ENCODE peak calls at places on chromosomes 4 and X, in ten cellular contexts. B, A, H, S, M, V, L, N, J and I are unnamed samples.

GRCh38 chr4:184854673-184855072 is 28.9 kb upstream of the ACSL1 start:
- DNase-seq in B (no peak), V (no peak), S (peak; percentile 10), J (no peak), M (no peak), N (no peak), H (peak; percentile 66), L (no peak), A (no peak), I (no peak)

GRCh38 chr4:126784966-126785580 is 847.7 kb upstream of the INTU start:
- DNase-seq in S (no peak), J (no peak), V (no peak), L (no peak), H (no peak), A (no peak), N (no peak), B (no peak), M (no peak), I (no peak)

GRCh38 chrX:123665197-123665596 is 67.7 kb downstream of the THOC2 start:
- DNase-seq in V (no peak), B (no peak), N (no peak), S (no peak), H (no peak), J (peak; percentile 45), M (peak; percentile 9), L (no peak), A (no peak), I (peak; percentile 48)

GRCh38 chr4:109953556-109953955 is 40.9 kb downstream of the EGF start:
- DNase-seq in L (no peak), V (no peak), M (no peak), N (no peak), H (no peak), A (no peak), S (no peak), J (no peak), B (no peak), I (no peak)

GRCh38 chr4:86302242-86302641 is 57.6 kb downstream of the MAPK10 start:
- DNase-seq in N (no peak), B (no peak), J (peak; percentile 27), M (peak; percentile 55), V (no peak), L (peak; percentile 76), A (no peak), H (no peak), S (peak; percentile 85), I (no peak)

GRCh38 chr4:183987529-183987946 is 82.4 kb downstream of the STOX2 start:
- DNase-seq in A (peak; percentile 4), L (peak; percentile 39), S (peak; percentile 82), B (peak; percentile 83), H (no peak), M (peak; percentile 97), V (peak; percentile 16), N (peak; percentile 23), J (peak; percentile 77), I (peak; percentile 68)

GRCh38 chr4:75513529-75514130 is 573 bp downstream of the RCHY1 start:
- DNase-seq in J (peak; percentile 9), L (no peak), A (no peak), H (no peak), V (no peak), M (peak; percentile 40), B (no peak), S (peak; percentile 7), N (no peak), I (no peak)

GRCh38 chr4:8842614-8843013 is 29.0 kb downstream of the HMX1 start:
- DNase-seq in H (no peak), S (no peak), M (no peak), A (no peak), N (no peak), V (no peak), L (no peak), B (no peak), J (no peak), I (no peak)

GRCh38 chrX:7985568-7985967 is 58.4 kb upstream of the PNPLA4 start:
- DNase-seq in H (no peak), B (no peak), L (no peak), A (no peak), N (no peak), M (no peak), S (no peak), J (peak; percentile 51), V (no peak), I (no peak)

DNA sequence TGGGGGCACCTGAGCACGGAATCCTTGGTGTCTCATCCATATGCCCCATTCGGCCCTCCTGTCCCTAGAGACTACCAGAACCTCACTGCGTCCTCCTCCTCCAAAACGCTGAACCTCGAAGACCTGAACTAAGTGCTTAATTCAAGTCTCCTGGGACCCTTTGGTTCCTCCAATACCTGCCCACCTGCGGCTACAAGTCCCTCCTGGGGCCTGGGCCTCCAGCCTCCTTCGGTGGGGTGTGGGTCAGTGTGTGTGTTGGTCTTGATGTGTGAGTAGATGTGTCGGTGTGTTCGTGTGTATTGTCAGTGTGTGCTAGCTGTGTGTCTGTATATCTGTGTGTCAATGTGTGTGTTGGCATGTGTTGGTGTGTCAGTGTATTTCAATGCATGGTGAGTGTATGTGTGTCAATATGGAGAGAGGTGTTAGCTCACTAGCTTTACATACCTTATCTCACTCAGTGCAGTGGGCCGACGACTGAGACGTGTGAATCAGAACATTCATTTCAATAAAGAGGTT is 2.6 kb upstream of the SEPTIN6 start:
- DNase-seq in V (no peak), A (no peak), M (no peak), J (no peak), L (no peak), B (no peak), N (no peak), H (no peak), S (no peak), I (no peak)
- H3K4me3 ChIP-seq in V (no peak overlapping the region), A (no peak overlapping the region), M (no peak overlapping the region), J (no peak overlapping the region), L (peak overlapping the region; percentile 72), B (no peak overlapping the region), N (no peak overlapping the region), H (no peak overlapping the region), S (no peak overlapping the region), I (no peak overlapping the region)

GRCh38 chrX:40646489-40647306 is 663 bp downstream of the CXorf38 start:
- DNase-seq in M (peak; percentile 31), H (peak; percentile 38), B (peak; percentile 70), L (peak; percentile 11), A (no peak), S (peak; percentile 17), J (peak; percentile 43), N (no peak), V (no peak), I (no peak)
- H3K4me3 ChIP-seq in M (peak overlapping the region; percentile 90), H (peak overlapping the region; percentile 74), B (peak overlapping the region; percentile 63), L (peak overlapping the region; percentile 71), A (peak overlapping the region; percentile 66), S (peak overlapping the region; percentile 64), J (peak overlapping the region; percentile 76), N (peak overlapping the region; percentile 75), V (peak overlapping the region; percentile 78), I (peak overlapping the region; percentile 71)

GRCh38 chr4:52715914-52716313 is 35.3 kb downstream of the ERVMER34-1 start:
- DNase-seq in S (no peak), V (no peak), B (no peak), N (no peak), M (no peak), H (peak; percentile 6), J (no peak), L (no peak), A (no peak), I (no peak)

GRCh38 chr4:52715255-52715897 is 35.8 kb downstream of the ERVMER34-1 start:
- DNase-seq in J (no peak), V (no peak), S (no peak), H (peak; percentile 12), M (no peak), B (no peak), L (no peak), N (no peak), A (no peak), I (no peak)

GRCh38 chr4:52712991-52713275 is 38.3 kb downstream of the ERVMER34-1 start:
- DNase-seq in N (no peak), S (no peak), A (no peak), M (no peak), V (no peak), L (no peak), B (no peak), J (no peak), H (no peak), I (no peak)

GRCh38 chr4:52713456-52713937 is 37.7 kb downstream of the ERVMER34-1 start:
- DNase-seq in J (no peak), L (no peak), B (no peak), S (peak; percentile 8), N (no peak), H (peak; percentile 27), M (peak; percentile 25), A (no peak), V (no peak), I (no peak)

DNA sequence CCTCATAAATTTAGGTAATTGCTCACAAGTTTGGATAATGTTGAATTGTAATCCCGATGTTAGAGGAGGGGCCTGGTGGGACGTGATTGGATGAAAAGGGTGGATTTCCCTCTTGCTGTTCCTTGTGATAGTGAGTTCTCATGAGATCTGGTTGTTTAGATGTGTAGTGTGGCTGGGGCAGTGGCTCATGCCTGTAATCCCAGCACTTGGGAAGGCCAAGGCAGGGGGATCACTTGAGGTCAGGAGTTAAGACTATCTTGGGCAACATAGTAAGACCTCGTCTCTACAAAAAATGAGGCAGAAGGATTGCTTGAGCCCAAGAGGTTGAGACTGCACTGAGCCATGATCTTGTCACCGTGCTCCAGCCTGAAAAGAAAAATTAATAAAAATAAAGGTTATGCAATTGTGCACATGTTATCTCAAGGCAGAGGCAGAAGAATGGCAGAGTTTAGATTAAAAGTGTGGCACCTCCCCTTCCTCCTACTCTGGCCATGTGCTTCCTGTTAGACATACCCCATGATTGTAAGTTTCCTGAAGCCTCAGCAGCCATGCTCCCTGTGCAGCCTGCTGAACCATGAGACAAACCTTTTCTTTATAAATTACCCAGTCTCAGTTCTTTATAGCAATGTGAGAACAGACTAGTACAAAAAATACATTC is 36.5 kb downstream of the ERVMER34-1 start:
- DNase-seq in V (no peak), S (peak; percentile 31), M (no peak), H (peak; percentile 55), J (peak; percentile 19), B (no peak), L (no peak), A (no peak), N (no peak), I (no peak)
- H3K4me3 ChIP-seq in V (no peak overlapping the region), S (no peak overlapping the region), M (no peak overlapping the region), H (peak overlapping the region; percentile 80), J (no peak overlapping the region), B (no peak overlapping the region), L (peak overlapping the region; percentile 94), A (no peak overlapping the region), N (no peak overlapping the region), I (no peak overlapping the region)

DNA sequence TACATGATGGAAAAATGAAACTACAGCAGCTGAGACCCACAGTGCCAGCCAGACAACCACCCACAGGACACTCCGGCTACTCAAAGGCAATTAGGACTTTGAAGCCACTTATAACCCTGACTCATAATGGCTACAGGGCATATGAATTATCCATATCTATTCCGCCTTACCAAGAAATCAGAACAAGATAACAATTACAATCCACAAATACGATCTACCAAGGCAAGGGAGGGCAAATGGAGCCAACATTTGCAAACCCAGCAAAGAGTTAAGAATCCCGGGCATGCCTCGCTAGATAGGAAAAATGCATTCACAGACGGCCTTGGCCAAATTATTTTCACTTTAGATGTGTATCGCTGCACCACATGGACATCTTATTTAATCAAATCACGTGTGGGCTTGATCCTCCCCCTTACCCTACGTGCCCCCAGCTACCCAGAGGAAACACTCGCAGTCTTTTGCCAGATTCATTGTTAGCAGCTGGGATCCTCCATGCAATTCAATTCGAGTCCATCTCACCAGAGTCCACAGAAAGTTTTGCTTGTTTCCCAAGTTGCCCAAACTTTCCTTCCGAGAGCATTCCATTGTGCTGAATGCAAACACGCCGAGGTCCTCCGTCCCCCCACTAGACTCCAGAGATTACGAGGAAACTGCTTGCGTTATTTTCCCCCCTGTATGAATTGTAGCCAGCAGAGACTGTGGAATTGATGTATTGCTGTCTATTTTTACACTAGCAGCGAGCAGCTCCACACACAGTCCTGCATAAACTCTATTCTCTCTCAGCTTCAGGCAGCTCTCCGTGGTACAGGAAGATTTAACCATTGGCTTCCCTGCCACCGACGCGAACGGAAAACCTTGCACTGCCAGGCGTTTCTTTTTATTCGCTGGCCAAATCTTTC is 1.2 kb downstream of the PPARGC1A start:
- DNase-seq in A (no peak), J (peak; percentile 59), M (peak; percentile 74), B (no peak), H (no peak), L (peak; percentile 21), V (no peak), N (no peak), S (peak; percentile 73), I (peak; percentile 16)
- H3K4me3 ChIP-seq in A (peak overlapping the region; percentile 51), J (peak overlapping the region; percentile 51), M (no peak overlapping the region), B (peak overlapping the region; percentile 55), H (no peak overlapping the region), L (no peak overlapping the region), V (peak overlapping the region; percentile 27), N (peak overlapping the region; percentile 48), S (peak overlapping the region; percentile 44), I (peak overlapping the region; percentile 45)